ENCODE peak calls at places on chromosome 1, in eight cellular contexts. F is PC-9, X is fibroblast of pulmonary artery, P is epithelial cell of esophagus, I is Right ventricle myocardium superior, A is activated T-cell treated with anti-CD3 and anti-CD28 coated beads for 4 hours, D is smooth muscle cell of the brain vasculature, Z is skeletal muscle cell. W is an unnamed sample.

GRCh38 chr1:97758589-97759057 is 162.2 kb downstream of the DPYD start:
- DNase-seq in F (no peak), X (peak), Z (no peak), I (no peak), P (no peak), A (no peak), D (no peak), W (no peak)

GRCh38 chr1:244801246-244801645 is 34.2 kb upstream of the COX20 start:
- DNase-seq in X (peak), Z (no peak), I (no peak), D (no peak), P (peak), F (peak), A (peak), W (no peak)

GRCh38 chr1:201754353-201754752 is 74.6 kb upstream of the IPO9 start:
- DNase-seq in F (no peak), D (no peak), P (no peak), Z (no peak), A (no peak), X (peak), I (no peak), W (no peak)

GRCh38 chr1:12756756-12757433 is 10.9 kb downstream of the CFAP107 start:
- DNase-seq in A (no peak), D (no peak), X (no peak), Z (no peak), I (no peak), P (no peak), F (no peak), W (no peak)

GRCh38 chr1:243216741-243217140 is 38.3 kb downstream of the CEP170 start:
- DNase-seq in I (no peak), D (no peak), P (no peak), A (no peak), F (no peak), X (no peak), Z (no peak), W (no peak)

GRCh38 chr1:23799570-23800395 is 771 bp downstream of the GALE start:
- DNase-seq in F (peak), D (no peak), Z (no peak), A (no peak), P (peak), X (peak), I (peak), W (peak)

GRCh38 chr1:24981632-24982007 is 51.5 kb upstream of the RUNX3 start:
- DNase-seq in X (no peak), Z (no peak), F (no peak), P (no peak), D (no peak), A (peak), I (no peak), W (no peak)

GRCh38 chr1:68230901-68231626 is 1.3 kb downstream of the WLS start:
- DNase-seq in X (peak), I (peak), Z (no peak), A (no peak), D (no peak), P (peak), F (peak), W (peak)

GRCh38 chr1:147201276-147201675 is 23.9 kb downstream of the FMO5 start:
- DNase-seq in Z (no peak), I (no peak), F (no peak), P (peak), A (no peak), D (no peak), X (no peak), W (no peak)

GRCh38 chr1:18239671-18240070 is 132.1 kb downstream of the IGSF21 start:
- DNase-seq in X (no peak), Z (no peak), D (no peak), A (no peak), F (no peak), I (no peak), P (no peak), W (no peak)

GRCh38 chr1:155013632-155014031 is 11.0 kb downstream of the ZBTB7B start:
- DNase-seq in P (no peak), F (no peak), D (no peak), X (no peak), A (no peak), I (peak), Z (no peak), W (no peak)

GRCh38 chr1:43229831-43230780 is 39.7 kb upstream of the TMEM125 start:
- DNase-seq in P (no peak), I (no peak), X (no peak), Z (no peak), D (no peak), A (no peak), F (no peak), W (no peak)

GRCh38 chr1:157994081-157994581 is 686 bp downstream of the KIRREL1 start:
- DNase-seq in I (no peak), A (no peak), Z (no peak), X (no peak), F (no peak), P (no peak), D (no peak), W (no peak)

GRCh38 chr1:239067058-239067457 is 319.3 kb upstream of the CHRM3 start:
- DNase-seq in Z (no peak), X (no peak), F (no peak), A (no peak), P (no peak), I (no peak), D (no peak), W (no peak)